ENCODE peak calls at places on chromosome 12, in five cellular contexts. One of them, this sample, is unnamed.

GRCh38 chr12:4539167-4539870 is 629 bp downstream of the RAD51AP1 start:
- DNase-seq in fibroblast of the aortic adventitia: no peak
- DNase-seq in fibroblast of mammary gland: peak
- DNase-seq in foreskin fibroblast: no peak
- DNase-seq in AG10803: no peak
- DNase-seq in this sample: no peak

GRCh38 chr12:29534935-29535334 is 37.4 kb upstream of the OVCH1 start:
- DNase-seq in foreskin fibroblast: peak
- DNase-seq in fibroblast of the aortic adventitia: no peak
- DNase-seq in fibroblast of mammary gland: peak
- DNase-seq in AG10803: no peak
- DNase-seq in this sample: peak

GRCh38 chr12:15157200-15157599 is 64.0 kb downstream of the RERG start:
- DNase-seq in foreskin fibroblast: no peak
- DNase-seq in fibroblast of the aortic adventitia: no peak
- DNase-seq in AG10803: no peak
- DNase-seq in fibroblast of mammary gland: no peak
- DNase-seq in this sample: no peak

GRCh38 chr12:505221-505620 is 45.5 kb downstream of the B4GALNT3 start:
- DNase-seq in fibroblast of the aortic adventitia: no peak
- DNase-seq in foreskin fibroblast: no peak
- DNase-seq in fibroblast of mammary gland: no peak
- DNase-seq in AG10803: no peak
- DNase-seq in this sample: no peak

GRCh38 chr12:120257041-120257821 is 8.3 kb downstream of the PXN start:
- DNase-seq in fibroblast of the aortic adventitia: peak
- DNase-seq in foreskin fibroblast: peak
- DNase-seq in AG10803: peak
- DNase-seq in fibroblast of mammary gland: peak
- DNase-seq in this sample: peak

GRCh38 chr12:59182191-59182590 is 261.9 kb upstream of the LRIG3 start:
- DNase-seq in fibroblast of the aortic adventitia: no peak
- DNase-seq in foreskin fibroblast: no peak
- DNase-seq in fibroblast of mammary gland: peak
- DNase-seq in AG10803: no peak
- DNase-seq in this sample: no peak

GRCh38 chr12:38386238-38386985 is 69.8 kb downstream of the ALG10B start:
- DNase-seq in fibroblast of mammary gland: no peak
- DNase-seq in AG10803: no peak
- DNase-seq in foreskin fibroblast: no peak
- DNase-seq in fibroblast of the aortic adventitia: no peak
- DNase-seq in this sample: peak

GRCh38 chr12:75982974-75983660 is 48.5 kb downstream of the PHLDA1 start:
- DNase-seq in AG10803: no peak
- DNase-seq in fibroblast of mammary gland: no peak
- DNase-seq in foreskin fibroblast: no peak
- DNase-seq in fibroblast of the aortic adventitia: no peak
- DNase-seq in this sample: no peak

GRCh38 chr12:31325524-31325875 is 450 bp downstream of the SINHCAF start:
- DNase-seq in fibroblast of mammary gland: no peak
- DNase-seq in AG10803: no peak
- DNase-seq in fibroblast of the aortic adventitia: no peak
- DNase-seq in foreskin fibroblast: no peak
- DNase-seq in this sample: no peak

GRCh38 chr12:28507055-28507454 is 316.8 kb downstream of the CCDC91 start:
- DNase-seq in fibroblast of the aortic adventitia: peak
- DNase-seq in foreskin fibroblast: peak
- DNase-seq in AG10803: peak
- DNase-seq in fibroblast of mammary gland: no peak
- DNase-seq in this sample: no peak

GRCh38 chr12:119512772-119513497 is 80.6 kb upstream of the TMEM233 start:
- DNase-seq in fibroblast of the aortic adventitia: peak
- DNase-seq in fibroblast of mammary gland: peak
- DNase-seq in AG10803: no peak
- DNase-seq in foreskin fibroblast: peak
- DNase-seq in this sample: peak

GRCh38 chr12:27236498-27236897 is 7.6 kb upstream of the STK38L start:
- DNase-seq in AG10803: no peak
- DNase-seq in foreskin fibroblast: peak
- DNase-seq in fibroblast of mammary gland: peak
- DNase-seq in fibroblast of the aortic adventitia: peak
- DNase-seq in this sample: no peak

DNA sequence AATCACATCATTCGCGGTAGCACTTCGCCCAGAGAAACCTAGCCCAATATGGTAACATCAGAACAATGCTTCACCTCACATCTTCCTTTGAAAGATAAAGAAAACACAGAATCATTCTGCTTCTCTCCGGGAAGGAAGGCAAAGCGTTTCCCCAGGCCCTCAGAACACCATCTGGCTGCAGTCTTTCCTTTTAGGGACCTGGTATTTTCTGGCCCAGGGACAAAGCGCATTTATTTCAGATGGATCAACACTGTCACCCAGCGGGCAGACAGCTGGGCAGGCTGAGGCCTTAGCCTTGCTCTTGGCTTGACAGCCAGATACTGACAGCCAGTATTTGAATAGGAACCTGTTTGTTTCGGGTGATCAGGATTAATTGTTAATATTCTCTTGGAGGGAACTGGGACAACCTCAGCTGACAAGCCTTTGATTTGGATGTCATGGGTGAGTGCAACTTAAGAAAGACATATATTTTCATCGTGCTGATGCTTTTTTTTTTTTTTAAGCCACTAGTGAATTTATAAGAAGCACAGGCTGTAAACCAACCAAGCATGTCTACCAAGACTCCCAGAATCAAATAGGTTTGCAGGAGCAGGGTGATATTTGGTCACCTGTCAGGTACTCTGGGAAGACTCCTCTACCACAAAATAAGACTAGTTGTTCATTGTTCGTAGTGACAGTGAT is 118.9 kb downstream of the VEZT start:
- DNase-seq in foreskin fibroblast: peak
- DNase-seq in fibroblast of mammary gland: peak
- DNase-seq in fibroblast of the aortic adventitia: peak
- DNase-seq in AG10803: peak
- DNase-seq in this sample: peak
- H3K4me3 ChIP-seq in foreskin fibroblast: peak
- H3K4me3 ChIP-seq in fibroblast of mammary gland: no peak
- H3K4me3 ChIP-seq in fibroblast of the aortic adventitia: peak
- H3K4me3 ChIP-seq in AG10803: peak
- H3K4me3 ChIP-seq in this sample: no peak

DNA sequence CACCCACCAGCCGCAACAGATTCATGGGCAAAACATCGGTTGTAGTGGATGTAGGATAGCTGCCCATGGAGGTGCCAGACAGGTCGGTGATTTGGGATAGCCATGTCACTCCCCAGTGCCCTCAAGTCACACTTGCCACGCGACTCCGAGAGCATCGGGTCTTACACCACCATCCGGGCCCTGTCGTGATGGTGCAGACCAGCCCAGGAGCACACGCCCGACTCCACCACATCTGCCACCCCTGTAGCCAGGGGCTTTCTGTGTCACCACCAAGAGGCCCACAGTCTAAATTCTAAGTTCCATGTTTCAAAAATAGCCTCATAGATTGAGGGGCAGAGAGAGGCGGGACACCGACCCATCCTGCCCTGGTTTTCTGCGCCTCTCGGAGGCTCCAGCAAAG is 18.0 kb downstream of the FOXN4 start:
- DNase-seq in AG10803: no peak
- DNase-seq in foreskin fibroblast: no peak
- DNase-seq in fibroblast of mammary gland: no peak
- DNase-seq in fibroblast of the aortic adventitia: no peak
- DNase-seq in this sample: no peak
- H3K4me3 ChIP-seq in AG10803: no peak
- H3K4me3 ChIP-seq in foreskin fibroblast: no peak
- H3K4me3 ChIP-seq in fibroblast of mammary gland: no peak
- H3K4me3 ChIP-seq in fibroblast of the aortic adventitia: no peak
- H3K4me3 ChIP-seq in this sample: no peak

DNA sequence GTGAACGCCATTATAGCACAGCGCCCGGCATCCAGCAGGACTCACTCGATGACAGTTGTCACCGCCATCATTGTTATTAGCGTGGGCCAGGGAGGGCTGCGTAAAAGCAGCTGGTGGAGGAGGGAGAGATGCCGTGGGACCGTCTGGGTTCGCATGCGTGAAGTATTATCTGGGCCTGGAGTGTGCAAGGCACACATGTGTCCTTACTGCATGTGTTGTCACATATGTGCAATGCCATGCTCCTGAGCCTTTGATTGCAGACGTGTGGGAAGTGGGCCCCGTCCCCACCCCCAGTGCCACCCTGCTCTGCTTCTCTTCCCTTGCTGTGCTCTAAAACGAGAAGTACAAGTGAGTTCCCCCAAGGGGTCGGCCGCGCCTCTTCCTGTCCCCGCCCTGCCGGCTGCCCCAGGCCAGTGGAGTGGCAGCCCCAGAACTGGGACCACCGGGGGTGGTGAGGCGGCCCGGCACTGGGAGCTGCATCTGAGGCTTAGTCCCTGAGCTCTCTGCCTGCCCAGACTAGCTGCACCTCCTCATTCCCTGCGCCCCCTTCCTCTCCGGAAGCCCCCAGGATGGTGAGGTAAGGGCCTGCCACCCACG is at the start of gene PTPN6:
- DNase-seq in foreskin fibroblast: no peak
- DNase-seq in fibroblast of mammary gland: no peak
- DNase-seq in AG10803: no peak
- DNase-seq in fibroblast of the aortic adventitia: no peak
- DNase-seq in this sample: no peak
- H3K4me3 ChIP-seq in foreskin fibroblast: no peak
- H3K4me3 ChIP-seq in fibroblast of mammary gland: no peak
- H3K4me3 ChIP-seq in AG10803: no peak
- H3K4me3 ChIP-seq in fibroblast of the aortic adventitia: no peak
- H3K4me3 ChIP-seq in this sample: no peak

DNA sequence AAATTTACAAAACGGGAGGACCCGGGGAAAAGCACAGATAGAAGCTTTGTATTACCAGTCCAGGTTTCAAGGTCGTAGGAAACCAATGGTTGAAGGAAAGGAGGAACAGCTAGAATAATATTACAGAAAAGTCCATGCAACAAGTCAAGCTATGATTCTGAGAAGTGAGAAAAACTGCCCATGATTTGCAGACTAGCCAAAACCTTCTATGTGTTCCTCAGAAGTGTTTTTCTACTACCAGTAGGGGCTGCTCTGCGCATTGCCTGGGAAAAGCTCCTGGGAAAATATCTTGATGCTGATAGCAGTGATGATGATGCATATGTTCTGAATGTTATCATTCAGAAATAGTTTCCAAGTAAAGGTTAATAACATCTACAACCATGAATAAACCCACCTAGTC is 2.2 kb downstream of the PDZRN4 start:
- DNase-seq in AG10803: no peak
- DNase-seq in foreskin fibroblast: peak
- DNase-seq in fibroblast of mammary gland: peak
- DNase-seq in fibroblast of the aortic adventitia: no peak
- DNase-seq in this sample: peak
- H3K4me3 ChIP-seq in AG10803: no peak
- H3K4me3 ChIP-seq in foreskin fibroblast: no peak
- H3K4me3 ChIP-seq in fibroblast of mammary gland: no peak
- H3K4me3 ChIP-seq in fibroblast of the aortic adventitia: no peak
- H3K4me3 ChIP-seq in this sample: no peak